ENCODE peak calls at places on chromosomes 6 and 20, in nine cellular contexts. L, W, R, E, V, T, S, Y and X are unnamed samples.

GRCh38 chr6:128347123-128347522 is 173.3 kb downstream of the PTPRK start:
- DNase-seq in S (no peak), E (no peak), Y (no peak), W (no peak), R (no peak), L (no peak), V (no peak), T (no peak), X (no peak)

GRCh38 chr20:57474191-57474590 is 50.7 kb downstream of the CTCFL start:
- DNase-seq in W (no peak), E (no peak), Y (no peak), V (no peak), R (no peak), S (no peak), L (no peak), T (no peak), X (no peak)

GRCh38 chr20:14566505-14566904 is 229.1 kb upstream of the FLRT3 start:
- DNase-seq in Y (no peak), L (no peak), E (no peak), W (no peak), T (no peak), S (no peak), V (no peak), R (no peak), X (no peak)

GRCh38 chr20:60137657-60138245 is 179.5 kb downstream of the CDH26 start:
- DNase-seq in E (peak), L (peak), S (no peak), W (peak), R (no peak), Y (peak), T (peak), V (peak), X (no peak)

GRCh38 chr6:52337633-52338290 is 24.2 kb upstream of the PAQR8 start:
- DNase-seq in E (peak), Y (no peak), T (no peak), V (no peak), R (no peak), S (no peak), L (no peak), W (no peak), X (no peak)

GRCh38 chr6:4894049-4894448 is 109.8 kb downstream of the RPP40 start:
- DNase-seq in Y (no peak), T (no peak), V (no peak), S (no peak), E (no peak), R (no peak), W (no peak), L (no peak), X (no peak)

GRCh38 chr6:152173321-152173720 is 365.8 kb downstream of the ESR1 start:
- DNase-seq in T (no peak), E (no peak), L (peak), V (no peak), W (peak), Y (no peak), R (no peak), S (no peak), X (no peak)

GRCh38 chr6:25133479-25133878 is 145.7 kb upstream of the CARMIL1 start:
- DNase-seq in E (no peak), S (no peak), W (no peak), R (no peak), L (no peak), T (no peak), Y (no peak), V (no peak), X (no peak)

GRCh38 chr6:152271681-152272464 is 365.3 kb downstream of the SYNE1 start:
- DNase-seq in W (peak), S (peak), R (no peak), T (no peak), L (peak), Y (no peak), E (no peak), V (no peak), X (no peak)

GRCh38 chr6:108559884-108560462 is 744 bp upstream of the FOXO3 start:
- DNase-seq in L (peak), E (peak), T (peak), R (peak), S (peak), Y (peak), V (peak), W (peak), X (no peak)

GRCh38 chr6:165615629-165616028 is 47.4 kb downstream of the PDE10A start:
- DNase-seq in L (peak), T (no peak), R (no peak), V (no peak), S (no peak), W (peak), E (no peak), Y (no peak), X (no peak)

GRCh38 chr6:3913077-3913957 is 64.1 kb downstream of the FAM50B start:
- DNase-seq in E (no peak), T (no peak), W (peak), V (no peak), Y (peak), L (peak), R (peak), S (peak), X (no peak)

GRCh38 chr20:33993800-33994623 is at the start of gene RALY:
- DNase-seq in E (peak), V (peak), Y (peak), L (peak), W (peak), S (peak), R (peak), T (peak), X (peak)

GRCh38 chr20:12893019-12893418 is 115.8 kb upstream of the SPTLC3 start:
- DNase-seq in W (no peak), L (no peak), S (no peak), E (no peak), V (no peak), Y (no peak), T (no peak), R (no peak), X (no peak)

GRCh38 chr6:106974999-106975698 is 620 bp upstream of the CD24 start:
- DNase-seq in S (no peak), W (peak), R (peak), E (peak), L (no peak), V (peak), T (peak), Y (peak), X (no peak)
- TF ChIP-seq CTCF in S (no peak), W (no peak), R (no peak), E (peak), L (no peak), V (peak), T (peak), Y (peak), X (no peak)

GRCh38 chr20:36883972-36884535 is 8.1 kb downstream of the TLDC2 start:
- DNase-seq in W (no peak), E (no peak), T (no peak), S (no peak), R (no peak), V (no peak), L (no peak), Y (no peak), X (no peak)

GRCh38 chr20:36886859-36887778 is 11.2 kb downstream of the TLDC2 start:
- DNase-seq in E (peak), T (peak), S (peak), R (peak), W (peak), Y (peak), V (peak), L (peak), X (peak)

GRCh38 chr20:36881888-36882287 is 6.0 kb downstream of the TLDC2 start:
- DNase-seq in S (no peak), T (no peak), R (no peak), Y (no peak), E (peak), V (no peak), L (no peak), W (no peak), X (peak)

GRCh38 chr20:36887779-36888133 is 11.8 kb downstream of the TLDC2 start:
- DNase-seq in Y (no peak), E (no peak), S (no peak), T (no peak), L (no peak), V (no peak), R (no peak), W (no peak), X (no peak)

GRCh38 chr20:36885355-36885754 is 9.4 kb downstream of the TLDC2 start:
- DNase-seq in W (peak), E (no peak), T (no peak), Y (peak), L (no peak), S (no peak), V (no peak), R (no peak), X (no peak)
- TF ChIP-seq CTCF in W (peak), E (no peak), T (peak), Y (peak), L (peak), S (no peak), V (no peak), R (no peak), X (no peak)

GRCh38 chr6:226516-227073 is 65.7 kb upstream of the DUSP22 start:
- DNase-seq in S (no peak), Y (no peak), E (no peak), W (no peak), L (no peak), V (no peak), T (no peak), R (no peak), X (no peak)

GRCh38 chr6:228881-229651 is 63.2 kb upstream of the DUSP22 start:
- DNase-seq in S (no peak), T (no peak), Y (no peak), R (no peak), E (peak), L (no peak), V (no peak), W (no peak), X (no peak)

GRCh38 chr6:227812-228338 is 64.4 kb upstream of the DUSP22 start:
- DNase-seq in E (no peak), V (no peak), Y (no peak), L (no peak), R (no peak), S (no peak), W (no peak), T (no peak), X (no peak)

GRCh38 chr6:225907-226306 is 66.4 kb upstream of the DUSP22 start:
- DNase-seq in T (no peak), R (no peak), L (no peak), S (no peak), V (no peak), Y (no peak), W (no peak), E (no peak), X (no peak)

GRCh38 chr6:227074-227782 is 65.1 kb upstream of the DUSP22 start:
- DNase-seq in W (peak), L (peak), S (no peak), Y (no peak), T (no peak), E (peak), V (no peak), R (no peak), X (no peak)
- TF ChIP-seq CTCF in W (peak), L (peak), S (no peak), Y (no peak), T (no peak), E (no peak), V (peak), R (no peak), X (no peak)

GRCh38 chr20:21509597-21510331 is 4.1 kb downstream of the NKX2-2 start:
- DNase-seq in T (no peak), S (no peak), W (peak), R (no peak), E (peak), Y (peak), L (peak), V (no peak), X (no peak)
- TF ChIP-seq CTCF in T (peak), S (no peak), W (peak), R (no peak), E (no peak), Y (no peak), L (peak), V (no peak), X (no peak)

DNA sequence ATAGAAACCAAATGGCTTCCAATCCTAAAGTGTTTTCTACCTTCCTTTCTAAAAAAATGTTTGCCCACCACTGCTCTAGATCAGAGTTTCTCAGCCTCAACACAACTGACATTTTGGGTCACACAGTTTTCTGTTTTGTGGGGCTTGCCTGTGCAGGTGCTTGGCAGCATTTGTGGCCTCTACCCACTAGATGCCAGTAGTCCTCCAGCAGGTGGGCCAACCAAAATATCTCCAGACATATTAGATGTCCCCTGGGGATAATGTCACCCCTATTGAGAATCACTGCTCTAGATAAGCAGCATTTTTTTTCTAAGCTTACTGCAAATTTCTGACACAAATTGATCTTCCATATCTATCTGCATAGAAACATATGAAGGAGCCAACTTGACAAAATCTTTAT is 26.3 kb upstream of the EPM2A start:
- DNase-seq in E (no peak), L (no peak), R (no peak), Y (no peak), W (no peak), V (no peak), S (no peak), T (no peak), X (no peak)
- TF ChIP-seq CTCF in E (no peak), L (no peak), R (no peak), Y (no peak), W (no peak), V (peak), S (no peak), T (no peak), X (no peak)

GRCh38 chr20:51807864-51808263 is 5.5 kb upstream of the SALL4 start:
- DNase-seq in Y (no peak), L (no peak), V (no peak), E (no peak), S (no peak), T (no peak), R (no peak), W (no peak), X (no peak)

GRCh38 chr20:51812861-51813260 is 10.5 kb upstream of the SALL4 start:
- DNase-seq in T (no peak), L (no peak), E (no peak), R (no peak), W (no peak), V (no peak), S (no peak), Y (no peak), X (no peak)

GRCh38 chr20:51811040-51811351 is 8.7 kb upstream of the SALL4 start:
- DNase-seq in T (no peak), E (no peak), R (no peak), W (peak), Y (no peak), V (no peak), S (no peak), L (peak), X (no peak)

GRCh38 chr20:51811514-51811913 is 9.2 kb upstream of the SALL4 start:
- DNase-seq in W (no peak), V (no peak), Y (no peak), T (no peak), R (no peak), S (no peak), L (no peak), E (no peak), X (no peak)

DNA sequence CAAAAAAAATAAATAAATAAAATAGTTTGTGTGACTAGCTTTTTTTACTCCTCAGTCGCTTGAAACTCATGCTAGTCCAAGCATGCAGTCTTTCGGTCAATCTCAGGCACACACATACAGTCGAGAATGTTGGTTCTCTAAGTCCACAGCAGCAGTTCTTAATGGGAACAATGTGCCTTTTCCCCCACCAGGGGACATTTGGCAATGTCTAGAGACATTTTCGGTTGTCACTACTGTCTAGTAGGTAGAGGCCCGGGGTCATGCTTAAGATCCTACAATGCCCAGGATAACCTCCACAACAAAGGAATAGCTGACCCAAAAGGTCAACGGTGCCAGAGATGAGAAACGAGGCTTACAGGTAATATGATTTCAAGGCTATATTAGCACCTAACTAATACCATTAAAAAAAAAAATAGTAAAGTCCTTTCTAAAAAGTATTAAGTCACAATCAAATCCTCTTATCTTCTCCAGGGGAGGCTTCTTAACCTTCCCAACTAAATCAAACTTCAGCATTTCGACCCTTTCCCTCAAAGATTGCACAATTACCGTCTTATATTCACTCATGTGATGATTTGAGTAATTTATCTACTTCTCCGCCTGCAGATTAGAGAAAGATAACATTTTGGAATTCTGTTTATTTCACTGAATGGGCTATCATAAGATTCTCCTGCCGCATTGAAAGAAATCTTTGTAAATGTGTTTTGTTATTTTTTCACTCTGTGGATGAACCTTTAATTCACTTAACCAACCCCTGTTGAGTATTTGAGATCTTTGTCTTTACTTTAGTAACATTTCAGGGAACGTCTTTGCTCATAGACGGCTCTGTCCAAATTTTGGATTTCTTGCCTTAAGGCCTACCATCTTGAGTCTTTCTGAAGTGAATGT is 8.1 kb upstream of the SALL4 start:
- DNase-seq in T (no peak), W (no peak), L (no peak), V (no peak), S (no peak), R (no peak), E (no peak), Y (peak), X (no peak)
- TF ChIP-seq CTCF in T (peak), W (peak), L (peak), V (no peak), S (no peak), R (no peak), E (no peak), Y (no peak), X (no peak)